ENCODE peak calls at places on chromosomes 4 and X, in four cellular contexts. One of them, this sample, is unnamed.

GRCh38 chr4:190121759-190122158 is 51.8 kb upstream of the DUX4 start:
- DNase-seq in AG04449: no peak
- DNase-seq in GM23338: peak
- DNase-seq in lower lobe of right lung: no peak
- DNase-seq in this sample: no peak

GRCh38 chr4:138611721-138612120 is 369.6 kb upstream of the SLC7A11 start:
- DNase-seq in GM23338: no peak
- DNase-seq in lower lobe of right lung: no peak
- DNase-seq in AG04449: no peak
- DNase-seq in this sample: no peak

GRCh38 chrX:16022580-16023170 is 100.7 kb upstream of the GRPR start:
- DNase-seq in GM23338: no peak
- DNase-seq in lower lobe of right lung: no peak
- DNase-seq in AG04449: no peak
- DNase-seq in this sample: peak

GRCh38 chr4:81491943-81492342 is 20.2 kb upstream of the RASGEF1B start:
- DNase-seq in GM23338: no peak
- DNase-seq in lower lobe of right lung: no peak
- DNase-seq in AG04449: no peak
- DNase-seq in this sample: no peak

GRCh38 chrX:134542485-134542884 is 82.5 kb downstream of the HPRT1 start:
- DNase-seq in GM23338: peak
- DNase-seq in AG04449: no peak
- DNase-seq in lower lobe of right lung: no peak
- DNase-seq in this sample: peak

GRCh38 chrX:71253253-71254091 is 468 bp downstream of the ZMYM3 start:
- DNase-seq in GM23338: peak
- DNase-seq in lower lobe of right lung: peak
- DNase-seq in AG04449: no peak
- DNase-seq in this sample: peak

GRCh38 chr4:118962540-118962939 is 73.9 kb downstream of the SYNPO2 start:
- DNase-seq in lower lobe of right lung: no peak
- DNase-seq in GM23338: no peak
- DNase-seq in AG04449: no peak
- DNase-seq in this sample: no peak

GRCh38 chr4:879730-880079 is 52.4 kb downstream of the GAK start:
- DNase-seq in lower lobe of right lung: no peak
- DNase-seq in GM23338: no peak
- DNase-seq in AG04449: no peak
- DNase-seq in this sample: no peak

GRCh38 chr4:152735302-152735917 is 44.1 kb downstream of the TIGD4 start:
- DNase-seq in AG04449: no peak
- DNase-seq in GM23338: peak
- DNase-seq in lower lobe of right lung: no peak
- DNase-seq in this sample: peak

GRCh38 chr4:92184566-92184965 is 119.2 kb upstream of the GRID2 start:
- DNase-seq in GM23338: no peak
- DNase-seq in AG04449: no peak
- DNase-seq in lower lobe of right lung: no peak
- DNase-seq in this sample: peak

GRCh38 chrX:86148594-86148993 is 343 bp downstream of the DACH2 start:
- DNase-seq in GM23338: peak
- DNase-seq in lower lobe of right lung: no peak
- DNase-seq in AG04449: no peak
- DNase-seq in this sample: no peak

GRCh38 chr4:40856836-40857362 is 107.1 kb downstream of the NSUN7 start:
- DNase-seq in lower lobe of right lung: peak
- DNase-seq in AG04449: no peak
- DNase-seq in GM23338: peak
- DNase-seq in this sample: peak

GRCh38 chr4:157052429-157053040 is 23.4 kb upstream of the GLRB start:
- DNase-seq in AG04449: no peak
- DNase-seq in lower lobe of right lung: no peak
- DNase-seq in GM23338: peak
- DNase-seq in this sample: no peak

GRCh38 chr4:73068496-73069337 is 799 bp downstream of the COX18 start:
- DNase-seq in AG04449: no peak
- DNase-seq in lower lobe of right lung: no peak
- DNase-seq in GM23338: peak
- DNase-seq in this sample: peak

GRCh38 chrX:2497961-2498780 is 2.6 kb downstream of the DHRSX start:
- DNase-seq in GM23338: no peak
- DNase-seq in lower lobe of right lung: no peak
- DNase-seq in AG04449: no peak
- DNase-seq in this sample: peak

GRCh38 chr4:95167809-95168208 is 381.0 kb downstream of the UNC5C start:
- DNase-seq in lower lobe of right lung: no peak
- DNase-seq in GM23338: no peak
- DNase-seq in AG04449: no peak
- DNase-seq in this sample: no peak

GRCh38 chr4:8380511-8381415 is 59.8 kb downstream of the ACOX3 start:
- DNase-seq in AG04449: no peak
- DNase-seq in GM23338: no peak
- DNase-seq in lower lobe of right lung: no peak
- DNase-seq in this sample: no peak

GRCh38 chr4:38531126-38531737 is 132.8 kb upstream of the KLF3 start:
- DNase-seq in lower lobe of right lung: no peak
- DNase-seq in GM23338: peak
- DNase-seq in AG04449: no peak
- DNase-seq in this sample: no peak

GRCh38 chrX:153400146-153401132 is 711 bp downstream of the PNMA6E start:
- DNase-seq in AG04449: no peak
- DNase-seq in lower lobe of right lung: peak
- DNase-seq in GM23338: peak
- DNase-seq in this sample: no peak

DNA sequence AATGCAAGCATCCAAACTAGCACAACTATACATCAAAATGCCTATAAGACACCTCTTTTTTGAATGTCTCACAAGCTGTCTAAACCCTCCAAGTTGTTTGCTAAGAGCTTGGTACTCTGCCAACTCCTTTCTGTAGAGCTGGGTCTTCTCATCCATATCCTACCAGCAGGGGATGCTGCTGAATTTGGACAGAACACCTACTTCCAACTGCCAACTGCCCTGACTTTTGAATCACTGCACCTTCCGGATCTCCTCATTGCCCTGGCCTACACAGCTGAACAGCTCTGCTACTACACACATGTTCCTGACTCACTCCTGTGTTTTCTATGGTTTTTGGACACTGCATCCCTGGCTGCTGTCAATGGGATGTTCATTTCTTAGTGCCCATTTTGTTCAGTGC is 18.7 kb downstream of the FAM184B start:
- DNase-seq in GM23338: peak
- DNase-seq in AG04449: no peak
- DNase-seq in lower lobe of right lung: no peak
- DNase-seq in this sample: peak
- TF ChIP-seq CTCF in GM23338: peak
- TF ChIP-seq CTCF in AG04449: no peak
- TF ChIP-seq CTCF in lower lobe of right lung: peak
- TF ChIP-seq CTCF in this sample: peak

GRCh38 chr4:2797188-2797544 is 4.3 kb downstream of the SH3BP2 start:
- DNase-seq in GM23338: no peak
- DNase-seq in AG04449: no peak
- DNase-seq in lower lobe of right lung: peak
- DNase-seq in this sample: no peak

GRCh38 chr4:2799971-2800690 is 7.2 kb downstream of the SH3BP2 start:
- DNase-seq in GM23338: no peak
- DNase-seq in lower lobe of right lung: peak
- DNase-seq in AG04449: no peak
- DNase-seq in this sample: no peak

GRCh38 chr4:2799444-2799911 is 6.6 kb downstream of the SH3BP2 start:
- DNase-seq in AG04449: no peak
- DNase-seq in GM23338: no peak
- DNase-seq in lower lobe of right lung: peak
- DNase-seq in this sample: no peak

GRCh38 chr4:2797545-2798305 is 4.8 kb downstream of the SH3BP2 start:
- DNase-seq in AG04449: no peak
- DNase-seq in lower lobe of right lung: peak
- DNase-seq in GM23338: no peak
- DNase-seq in this sample: no peak

GRCh38 chr4:2798399-2799301 is 5.8 kb downstream of the SH3BP2 start:
- DNase-seq in GM23338: no peak
- DNase-seq in lower lobe of right lung: peak
- DNase-seq in AG04449: no peak
- DNase-seq in this sample: no peak
- H3K4me3 ChIP-seq in GM23338: no peak
- H3K4me3 ChIP-seq in lower lobe of right lung: peak
- H3K4me3 ChIP-seq in AG04449: no peak
- H3K4me3 ChIP-seq in this sample: no peak

GRCh38 chr4:15893967-15894366 is 44.6 kb downstream of the FGFBP1 start:
- DNase-seq in lower lobe of right lung: no peak
- DNase-seq in AG04449: peak
- DNase-seq in GM23338: no peak
- DNase-seq in this sample: peak
- TF ChIP-seq CTCF in lower lobe of right lung: no peak
- TF ChIP-seq CTCF in AG04449: no peak
- TF ChIP-seq CTCF in GM23338: no peak
- TF ChIP-seq CTCF in this sample: no peak

DNA sequence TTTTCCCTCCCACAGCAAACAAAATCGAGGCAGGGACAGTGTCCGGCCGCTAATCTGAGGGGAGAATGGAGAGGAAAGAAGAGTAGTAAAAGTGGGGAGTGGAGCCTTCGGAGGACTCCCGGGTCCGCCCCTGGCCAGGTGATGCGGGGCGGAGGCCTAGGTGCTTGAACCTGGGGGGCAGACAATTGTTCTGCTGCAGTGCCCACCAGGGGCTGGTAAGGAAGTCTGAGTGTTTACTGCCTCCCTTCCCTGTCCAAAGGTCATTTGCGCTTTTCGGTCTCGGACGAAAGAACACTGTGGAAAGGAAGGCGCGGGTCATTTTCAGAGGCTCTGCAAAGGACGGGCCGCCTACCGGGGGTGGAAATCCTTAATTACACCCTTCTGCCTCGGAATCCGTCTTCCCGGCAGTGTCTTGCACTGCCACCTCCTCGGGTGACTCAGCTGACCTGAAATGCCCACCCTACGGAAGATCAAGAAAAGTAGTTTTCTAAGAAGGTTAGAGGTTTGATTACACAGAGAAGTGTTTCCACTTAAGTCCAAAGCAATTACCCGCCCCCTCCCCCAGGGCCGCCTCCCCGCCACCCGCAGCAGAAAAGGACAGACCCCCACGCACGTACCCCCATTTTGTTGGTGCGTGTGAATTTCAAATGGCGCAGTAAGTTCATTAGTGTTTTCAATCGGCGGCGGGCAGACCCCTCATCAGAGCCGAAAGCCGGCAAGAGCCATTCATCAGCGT is 99.9 kb upstream of the TENM3 start:
- DNase-seq in lower lobe of right lung: no peak
- DNase-seq in AG04449: no peak
- DNase-seq in GM23338: peak
- DNase-seq in this sample: peak
- H3K4me3 ChIP-seq in lower lobe of right lung: peak
- H3K4me3 ChIP-seq in AG04449: peak
- H3K4me3 ChIP-seq in GM23338: peak
- H3K4me3 ChIP-seq in this sample: peak

GRCh38 chr4:90419124-90419711 is 292.0 kb downstream of the CCSER1 start:
- DNase-seq in AG04449: no peak
- DNase-seq in GM23338: peak
- DNase-seq in lower lobe of right lung: no peak
- DNase-seq in this sample: peak
- TF ChIP-seq CTCF in AG04449: peak
- TF ChIP-seq CTCF in GM23338: peak
- TF ChIP-seq CTCF in lower lobe of right lung: peak
- TF ChIP-seq CTCF in this sample: peak

DNA sequence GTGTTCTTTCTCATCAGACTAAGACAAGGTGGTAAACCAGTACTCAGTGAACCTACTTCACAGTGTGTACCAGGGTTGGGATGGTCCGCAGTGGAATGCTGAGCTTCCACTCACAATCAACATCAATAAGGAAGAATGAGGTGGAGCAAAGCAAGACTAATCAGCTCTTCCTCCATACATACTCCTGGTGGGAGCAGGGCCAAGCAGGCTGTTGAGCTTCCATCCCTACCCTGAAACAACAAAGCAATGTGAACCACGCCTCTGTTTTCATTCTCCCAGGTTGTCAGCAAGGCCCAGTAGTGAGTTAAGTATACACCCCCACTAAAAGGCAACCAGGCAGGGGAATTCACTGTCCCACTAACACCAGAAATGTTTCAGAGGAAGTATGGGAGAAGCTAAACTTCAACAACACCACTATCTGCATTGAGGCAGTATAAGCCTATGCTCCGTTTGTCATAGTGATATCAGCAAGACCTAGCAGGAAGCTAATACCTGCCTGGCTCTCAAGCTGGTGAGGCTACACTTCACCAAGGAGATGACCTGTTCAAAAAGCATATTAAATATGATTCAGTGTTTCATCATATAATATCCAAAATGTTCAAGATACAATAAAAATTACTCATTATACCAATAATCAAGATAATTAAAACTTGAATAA is 109.5 kb downstream of the DDX60 start:
- DNase-seq in AG04449: no peak
- DNase-seq in GM23338: no peak
- DNase-seq in lower lobe of right lung: no peak
- DNase-seq in this sample: no peak
- H3K4me3 ChIP-seq in AG04449: no peak
- H3K4me3 ChIP-seq in GM23338: no peak
- H3K4me3 ChIP-seq in lower lobe of right lung: no peak
- H3K4me3 ChIP-seq in this sample: no peak

DNA sequence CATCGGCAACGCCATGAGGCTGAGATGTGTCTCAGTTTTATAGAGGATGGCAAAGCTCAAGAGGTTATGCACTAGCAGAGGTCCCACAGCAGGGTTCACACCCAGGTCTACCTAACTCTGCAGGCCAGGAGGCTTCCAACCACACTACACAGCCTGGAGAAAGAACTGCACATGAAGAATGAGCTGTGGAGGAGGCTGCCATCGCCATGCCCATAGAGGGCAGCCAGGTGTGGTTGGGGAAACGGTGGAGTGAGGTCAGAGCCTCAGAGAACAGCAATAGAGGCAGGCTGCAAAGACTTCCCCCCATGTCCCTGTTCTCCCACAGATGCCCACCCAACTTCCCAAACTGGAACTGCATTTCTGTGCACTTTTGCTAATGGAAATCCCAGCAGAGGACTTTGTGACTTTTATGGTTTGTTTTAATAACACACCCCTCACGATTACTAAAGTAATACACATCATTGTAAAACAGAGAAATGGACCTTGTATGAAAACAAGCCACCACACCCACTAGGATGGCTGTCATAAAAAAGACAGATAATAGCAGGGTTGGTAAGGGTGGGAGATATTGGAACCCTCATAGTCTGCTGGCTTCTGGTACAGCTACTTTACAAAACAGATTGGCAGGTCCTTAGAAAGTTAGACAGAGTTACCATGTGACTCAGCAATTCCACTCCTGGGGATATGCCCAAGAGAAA is 58.9 kb upstream of the PROM1 start:
- DNase-seq in lower lobe of right lung: no peak
- DNase-seq in GM23338: no peak
- DNase-seq in AG04449: no peak
- DNase-seq in this sample: no peak
- TF ChIP-seq CTCF in lower lobe of right lung: no peak
- TF ChIP-seq CTCF in GM23338: no peak
- TF ChIP-seq CTCF in AG04449: no peak
- TF ChIP-seq CTCF in this sample: no peak

This sample was measured in fibroblast of the aortic adventitia.